ENCODE peak calls at places on chromosomes 16 and 17, in nine cellular contexts. One of them, this sample, is unnamed.

GRCh38 chr17:80992077-80992947 is 671 bp downstream of the CHMP6 start:
- DNase-seq in stimulated activated CD8-positive, alpha-beta memory T cell treated with anti-CD3 and anti-CD28 coated beads, Interleukin-2, amount 100 ng/mL, for 1 hour: no peak
- DNase-seq in neural progenitor cell: peak; percentile 57
- DNase-seq in NCI-H146: no peak
- DNase-seq in epithelial cell of esophagus: no peak
- DNase-seq in activated CD8-positive, alpha-beta memory T cell treated with anti-CD3 and anti-CD28 coated beads for 4 hours: no peak
- DNase-seq in CD4-positive, alpha-beta memory T cell: no peak
- DNase-seq in WTC11: peak; percentile 40
- DNase-seq in stimulated activated CD4-positive, alpha-beta T cell treated with anti-CD3 and anti-CD28 coated beads, Interleukin-1b, Interleukin-23, amount 100 ng/mL, for 1 hour: no peak
- DNase-seq in this sample: no peak

GRCh38 chr17:79808763-79809529 is 12.1 kb upstream of the CBX8 start:
- DNase-seq in stimulated activated CD8-positive, alpha-beta memory T cell treated with anti-CD3 and anti-CD28 coated beads, Interleukin-2, amount 100 ng/mL, for 1 hour: no peak
- DNase-seq in neural progenitor cell: peak; percentile 64
- DNase-seq in NCI-H146: peak; percentile 74
- DNase-seq in epithelial cell of esophagus: peak; percentile 84
- DNase-seq in activated CD8-positive, alpha-beta memory T cell treated with anti-CD3 and anti-CD28 coated beads for 4 hours: no peak
- DNase-seq in CD4-positive, alpha-beta memory T cell: no peak
- DNase-seq in WTC11: no peak
- DNase-seq in stimulated activated CD4-positive, alpha-beta T cell treated with anti-CD3 and anti-CD28 coated beads, Interleukin-1b, Interleukin-23, amount 100 ng/mL, for 1 hour: no peak
- DNase-seq in this sample: peak; percentile 81

GRCh38 chr16:84730406-84731106 is 30.8 kb downstream of the USP10 start:
- DNase-seq in stimulated activated CD8-positive, alpha-beta memory T cell treated with anti-CD3 and anti-CD28 coated beads, Interleukin-2, amount 100 ng/mL, for 1 hour: no peak
- DNase-seq in neural progenitor cell: no peak
- DNase-seq in NCI-H146: no peak
- DNase-seq in epithelial cell of esophagus: peak; percentile 92
- DNase-seq in activated CD8-positive, alpha-beta memory T cell treated with anti-CD3 and anti-CD28 coated beads for 4 hours: no peak
- DNase-seq in CD4-positive, alpha-beta memory T cell: peak; percentile 56
- DNase-seq in WTC11: no peak
- DNase-seq in stimulated activated CD4-positive, alpha-beta T cell treated with anti-CD3 and anti-CD28 coated beads, Interleukin-1b, Interleukin-23, amount 100 ng/mL, for 1 hour: no peak
- DNase-seq in this sample: no peak

GRCh38 chr17:77465358-77466041 is 324.7 kb downstream of the SEC14L1 start:
- DNase-seq in stimulated activated CD8-positive, alpha-beta memory T cell treated with anti-CD3 and anti-CD28 coated beads, Interleukin-2, amount 100 ng/mL, for 1 hour: peak; percentile 56
- DNase-seq in neural progenitor cell: peak; percentile 74
- DNase-seq in NCI-H146: peak; percentile 15
- DNase-seq in epithelial cell of esophagus: peak; percentile 66
- DNase-seq in activated CD8-positive, alpha-beta memory T cell treated with anti-CD3 and anti-CD28 coated beads for 4 hours: peak; percentile 67
- DNase-seq in CD4-positive, alpha-beta memory T cell: peak; percentile 94
- DNase-seq in WTC11: no peak
- DNase-seq in stimulated activated CD4-positive, alpha-beta T cell treated with anti-CD3 and anti-CD28 coated beads, Interleukin-1b, Interleukin-23, amount 100 ng/mL, for 1 hour: peak; percentile 57
- DNase-seq in this sample: no peak

GRCh38 chr16:73066927-73067670 is 19.2 kb upstream of the ZFHX3 start:
- DNase-seq in stimulated activated CD8-positive, alpha-beta memory T cell treated with anti-CD3 and anti-CD28 coated beads, Interleukin-2, amount 100 ng/mL, for 1 hour: no peak
- DNase-seq in neural progenitor cell: peak; percentile 44
- DNase-seq in NCI-H146: no peak
- DNase-seq in epithelial cell of esophagus: peak; percentile 40
- DNase-seq in activated CD8-positive, alpha-beta memory T cell treated with anti-CD3 and anti-CD28 coated beads for 4 hours: no peak
- DNase-seq in CD4-positive, alpha-beta memory T cell: no peak
- DNase-seq in WTC11: no peak
- DNase-seq in stimulated activated CD4-positive, alpha-beta T cell treated with anti-CD3 and anti-CD28 coated beads, Interleukin-1b, Interleukin-23, amount 100 ng/mL, for 1 hour: no peak
- DNase-seq in this sample: no peak

GRCh38 chr16:3101018-3101840 is 2.1 kb upstream of the ZSCAN10 start:
- DNase-seq in stimulated activated CD8-positive, alpha-beta memory T cell treated with anti-CD3 and anti-CD28 coated beads, Interleukin-2, amount 100 ng/mL, for 1 hour: no peak
- DNase-seq in neural progenitor cell: peak; percentile 79
- DNase-seq in NCI-H146: peak; percentile 40
- DNase-seq in epithelial cell of esophagus: peak; percentile 41
- DNase-seq in activated CD8-positive, alpha-beta memory T cell treated with anti-CD3 and anti-CD28 coated beads for 4 hours: no peak
- DNase-seq in CD4-positive, alpha-beta memory T cell: peak; percentile 68
- DNase-seq in WTC11: peak; percentile 61
- DNase-seq in stimulated activated CD4-positive, alpha-beta T cell treated with anti-CD3 and anti-CD28 coated beads, Interleukin-1b, Interleukin-23, amount 100 ng/mL, for 1 hour: no peak
- DNase-seq in this sample: peak; percentile 45

GRCh38 chr16:89273741-89274472 is 56.4 kb downstream of the ZNF778 start:
- DNase-seq in stimulated activated CD8-positive, alpha-beta memory T cell treated with anti-CD3 and anti-CD28 coated beads, Interleukin-2, amount 100 ng/mL, for 1 hour: no peak
- DNase-seq in neural progenitor cell: no peak
- DNase-seq in NCI-H146: no peak
- DNase-seq in epithelial cell of esophagus: no peak
- DNase-seq in activated CD8-positive, alpha-beta memory T cell treated with anti-CD3 and anti-CD28 coated beads for 4 hours: no peak
- DNase-seq in CD4-positive, alpha-beta memory T cell: no peak
- DNase-seq in WTC11: no peak
- DNase-seq in stimulated activated CD4-positive, alpha-beta T cell treated with anti-CD3 and anti-CD28 coated beads, Interleukin-1b, Interleukin-23, amount 100 ng/mL, for 1 hour: no peak
- DNase-seq in this sample: no peak

GRCh38 chr16:67883872-67884261 is 818 bp upstream of the NRN1L start:
- DNase-seq in stimulated activated CD8-positive, alpha-beta memory T cell treated with anti-CD3 and anti-CD28 coated beads, Interleukin-2, amount 100 ng/mL, for 1 hour: peak; percentile 63
- DNase-seq in neural progenitor cell: peak; percentile 78
- DNase-seq in NCI-H146: peak; percentile 8
- DNase-seq in epithelial cell of esophagus: peak; percentile 76
- DNase-seq in activated CD8-positive, alpha-beta memory T cell treated with anti-CD3 and anti-CD28 coated beads for 4 hours: peak; percentile 48
- DNase-seq in CD4-positive, alpha-beta memory T cell: peak; percentile 68
- DNase-seq in WTC11: peak; percentile 88
- DNase-seq in stimulated activated CD4-positive, alpha-beta T cell treated with anti-CD3 and anti-CD28 coated beads, Interleukin-1b, Interleukin-23, amount 100 ng/mL, for 1 hour: peak; percentile 48
- DNase-seq in this sample: peak; percentile 66

GRCh38 chr17:45640141-45640850 is 143.8 kb upstream of the CRHR1 start:
- DNase-seq in stimulated activated CD8-positive, alpha-beta memory T cell treated with anti-CD3 and anti-CD28 coated beads, Interleukin-2, amount 100 ng/mL, for 1 hour: peak; percentile 51
- DNase-seq in neural progenitor cell: peak; percentile 89
- DNase-seq in NCI-H146: no peak
- DNase-seq in epithelial cell of esophagus: peak; percentile 77
- DNase-seq in activated CD8-positive, alpha-beta memory T cell treated with anti-CD3 and anti-CD28 coated beads for 4 hours: peak; percentile 44
- DNase-seq in CD4-positive, alpha-beta memory T cell: peak; percentile 63
- DNase-seq in WTC11: peak; percentile 91
- DNase-seq in stimulated activated CD4-positive, alpha-beta T cell treated with anti-CD3 and anti-CD28 coated beads, Interleukin-1b, Interleukin-23, amount 100 ng/mL, for 1 hour: peak; percentile 32
- DNase-seq in this sample: peak; percentile 91

GRCh38 chr16:10992797-10993196 is 48.4 kb downstream of the CLEC16A start:
- DNase-seq in stimulated activated CD8-positive, alpha-beta memory T cell treated with anti-CD3 and anti-CD28 coated beads, Interleukin-2, amount 100 ng/mL, for 1 hour: no peak
- DNase-seq in neural progenitor cell: no peak
- DNase-seq in NCI-H146: no peak
- DNase-seq in epithelial cell of esophagus: peak; percentile 91
- DNase-seq in activated CD8-positive, alpha-beta memory T cell treated with anti-CD3 and anti-CD28 coated beads for 4 hours: no peak
- DNase-seq in CD4-positive, alpha-beta memory T cell: no peak
- DNase-seq in WTC11: no peak
- DNase-seq in stimulated activated CD4-positive, alpha-beta T cell treated with anti-CD3 and anti-CD28 coated beads, Interleukin-1b, Interleukin-23, amount 100 ng/mL, for 1 hour: no peak
- DNase-seq in this sample: no peak

GRCh38 chr16:65532218-65532617 is 410.4 kb upstream of the CDH11 start:
- DNase-seq in stimulated activated CD8-positive, alpha-beta memory T cell treated with anti-CD3 and anti-CD28 coated beads, Interleukin-2, amount 100 ng/mL, for 1 hour: no peak
- DNase-seq in neural progenitor cell: peak; percentile 16
- DNase-seq in NCI-H146: peak; percentile 1
- DNase-seq in epithelial cell of esophagus: no peak
- DNase-seq in activated CD8-positive, alpha-beta memory T cell treated with anti-CD3 and anti-CD28 coated beads for 4 hours: no peak
- DNase-seq in CD4-positive, alpha-beta memory T cell: no peak
- DNase-seq in WTC11: no peak
- DNase-seq in stimulated activated CD4-positive, alpha-beta T cell treated with anti-CD3 and anti-CD28 coated beads, Interleukin-1b, Interleukin-23, amount 100 ng/mL, for 1 hour: no peak
- DNase-seq in this sample: no peak

GRCh38 chr16:68506331-68507053 is 32.6 kb upstream of the ZFP90 start:
- DNase-seq in stimulated activated CD8-positive, alpha-beta memory T cell treated with anti-CD3 and anti-CD28 coated beads, Interleukin-2, amount 100 ng/mL, for 1 hour: no peak
- DNase-seq in neural progenitor cell: no peak
- DNase-seq in NCI-H146: no peak
- DNase-seq in epithelial cell of esophagus: no peak
- DNase-seq in activated CD8-positive, alpha-beta memory T cell treated with anti-CD3 and anti-CD28 coated beads for 4 hours: no peak
- DNase-seq in CD4-positive, alpha-beta memory T cell: no peak
- DNase-seq in WTC11: no peak
- DNase-seq in stimulated activated CD4-positive, alpha-beta T cell treated with anti-CD3 and anti-CD28 coated beads, Interleukin-1b, Interleukin-23, amount 100 ng/mL, for 1 hour: no peak
- DNase-seq in this sample: no peak

GRCh38 chr17:67245694-67246397 is 850 bp upstream of the HELZ start:
- DNase-seq in stimulated activated CD8-positive, alpha-beta memory T cell treated with anti-CD3 and anti-CD28 coated beads, Interleukin-2, amount 100 ng/mL, for 1 hour: no peak
- DNase-seq in neural progenitor cell: peak; percentile 94
- DNase-seq in NCI-H146: peak; percentile 38
- DNase-seq in epithelial cell of esophagus: peak; percentile 44
- DNase-seq in activated CD8-positive, alpha-beta memory T cell treated with anti-CD3 and anti-CD28 coated beads for 4 hours: no peak
- DNase-seq in CD4-positive, alpha-beta memory T cell: peak; percentile 68
- DNase-seq in WTC11: peak; percentile 86
- DNase-seq in stimulated activated CD4-positive, alpha-beta T cell treated with anti-CD3 and anti-CD28 coated beads, Interleukin-1b, Interleukin-23, amount 100 ng/mL, for 1 hour: no peak
- DNase-seq in this sample: peak; percentile 71

GRCh38 chr17:34892864-34893263 is 68.4 kb downstream of the CCT6B start:
- DNase-seq in stimulated activated CD8-positive, alpha-beta memory T cell treated with anti-CD3 and anti-CD28 coated beads, Interleukin-2, amount 100 ng/mL, for 1 hour: no peak
- DNase-seq in neural progenitor cell: peak; percentile 78
- DNase-seq in NCI-H146: no peak
- DNase-seq in epithelial cell of esophagus: no peak
- DNase-seq in activated CD8-positive, alpha-beta memory T cell treated with anti-CD3 and anti-CD28 coated beads for 4 hours: no peak
- DNase-seq in CD4-positive, alpha-beta memory T cell: no peak
- DNase-seq in WTC11: peak; percentile 71
- DNase-seq in stimulated activated CD4-positive, alpha-beta T cell treated with anti-CD3 and anti-CD28 coated beads, Interleukin-1b, Interleukin-23, amount 100 ng/mL, for 1 hour: no peak
- DNase-seq in this sample: peak; percentile 79

GRCh38 chr17:81200695-81201580 is 21.8 kb downstream of the CEP131 start:
- DNase-seq in stimulated activated CD8-positive, alpha-beta memory T cell treated with anti-CD3 and anti-CD28 coated beads, Interleukin-2, amount 100 ng/mL, for 1 hour: no peak
- DNase-seq in neural progenitor cell: peak; percentile 62
- DNase-seq in NCI-H146: peak; percentile 11
- DNase-seq in epithelial cell of esophagus: peak; percentile 74
- DNase-seq in activated CD8-positive, alpha-beta memory T cell treated with anti-CD3 and anti-CD28 coated beads for 4 hours: no peak
- DNase-seq in CD4-positive, alpha-beta memory T cell: peak; percentile 31
- DNase-seq in WTC11: no peak
- DNase-seq in stimulated activated CD4-positive, alpha-beta T cell treated with anti-CD3 and anti-CD28 coated beads, Interleukin-1b, Interleukin-23, amount 100 ng/mL, for 1 hour: no peak
- DNase-seq in this sample: peak; percentile 84

GRCh38 chr17:47218896-47219430 is 9.8 kb downstream of the MYL4 start:
- DNase-seq in stimulated activated CD8-positive, alpha-beta memory T cell treated with anti-CD3 and anti-CD28 coated beads, Interleukin-2, amount 100 ng/mL, for 1 hour: no peak
- DNase-seq in neural progenitor cell: no peak
- DNase-seq in NCI-H146: no peak
- DNase-seq in epithelial cell of esophagus: no peak
- DNase-seq in activated CD8-positive, alpha-beta memory T cell treated with anti-CD3 and anti-CD28 coated beads for 4 hours: no peak
- DNase-seq in CD4-positive, alpha-beta memory T cell: no peak
- DNase-seq in WTC11: no peak
- DNase-seq in stimulated activated CD4-positive, alpha-beta T cell treated with anti-CD3 and anti-CD28 coated beads, Interleukin-1b, Interleukin-23, amount 100 ng/mL, for 1 hour: no peak
- DNase-seq in this sample: no peak

GRCh38 chr16:28263305-28263704 is 29.0 kb upstream of the SBK1 start:
- DNase-seq in stimulated activated CD8-positive, alpha-beta memory T cell treated with anti-CD3 and anti-CD28 coated beads, Interleukin-2, amount 100 ng/mL, for 1 hour: no peak
- DNase-seq in neural progenitor cell: no peak
- DNase-seq in NCI-H146: no peak
- DNase-seq in epithelial cell of esophagus: no peak
- DNase-seq in activated CD8-positive, alpha-beta memory T cell treated with anti-CD3 and anti-CD28 coated beads for 4 hours: no peak
- DNase-seq in CD4-positive, alpha-beta memory T cell: no peak
- DNase-seq in WTC11: no peak
- DNase-seq in stimulated activated CD4-positive, alpha-beta T cell treated with anti-CD3 and anti-CD28 coated beads, Interleukin-1b, Interleukin-23, amount 100 ng/mL, for 1 hour: no peak
- DNase-seq in this sample: no peak

GRCh38 chr17:17118399-17118798 is 76.1 kb downstream of the MPRIP start:
- DNase-seq in stimulated activated CD8-positive, alpha-beta memory T cell treated with anti-CD3 and anti-CD28 coated beads, Interleukin-2, amount 100 ng/mL, for 1 hour: no peak
- DNase-seq in neural progenitor cell: no peak
- DNase-seq in NCI-H146: no peak
- DNase-seq in epithelial cell of esophagus: no peak
- DNase-seq in activated CD8-positive, alpha-beta memory T cell treated with anti-CD3 and anti-CD28 coated beads for 4 hours: no peak
- DNase-seq in CD4-positive, alpha-beta memory T cell: no peak
- DNase-seq in WTC11: no peak
- DNase-seq in stimulated activated CD4-positive, alpha-beta T cell treated with anti-CD3 and anti-CD28 coated beads, Interleukin-1b, Interleukin-23, amount 100 ng/mL, for 1 hour: no peak
- DNase-seq in this sample: no peak

GRCh38 chr17:64448665-64449512 is at the start of gene MILR1:
- DNase-seq in stimulated activated CD8-positive, alpha-beta memory T cell treated with anti-CD3 and anti-CD28 coated beads, Interleukin-2, amount 100 ng/mL, for 1 hour: no peak
- DNase-seq in neural progenitor cell: no peak
- DNase-seq in NCI-H146: no peak
- DNase-seq in epithelial cell of esophagus: peak; percentile 38
- DNase-seq in activated CD8-positive, alpha-beta memory T cell treated with anti-CD3 and anti-CD28 coated beads for 4 hours: no peak
- DNase-seq in CD4-positive, alpha-beta memory T cell: no peak
- DNase-seq in WTC11: no peak
- DNase-seq in stimulated activated CD4-positive, alpha-beta T cell treated with anti-CD3 and anti-CD28 coated beads, Interleukin-1b, Interleukin-23, amount 100 ng/mL, for 1 hour: no peak
- DNase-seq in this sample: no peak

GRCh38 chr17:47810200-47810821 is 11.3 kb downstream of the OSBPL7 start:
- DNase-seq in stimulated activated CD8-positive, alpha-beta memory T cell treated with anti-CD3 and anti-CD28 coated beads, Interleukin-2, amount 100 ng/mL, for 1 hour: no peak
- DNase-seq in neural progenitor cell: no peak
- DNase-seq in NCI-H146: no peak
- DNase-seq in epithelial cell of esophagus: peak; percentile 96
- DNase-seq in activated CD8-positive, alpha-beta memory T cell treated with anti-CD3 and anti-CD28 coated beads for 4 hours: peak; percentile 14
- DNase-seq in CD4-positive, alpha-beta memory T cell: peak; percentile 55
- DNase-seq in WTC11: peak; percentile 55
- DNase-seq in stimulated activated CD4-positive, alpha-beta T cell treated with anti-CD3 and anti-CD28 coated beads, Interleukin-1b, Interleukin-23, amount 100 ng/mL, for 1 hour: no peak
- DNase-seq in this sample: peak; percentile 97

GRCh38 chr17:16872351-16872751 is 99.6 kb downstream of the TNFRSF13B start:
- DNase-seq in stimulated activated CD8-positive, alpha-beta memory T cell treated with anti-CD3 and anti-CD28 coated beads, Interleukin-2, amount 100 ng/mL, for 1 hour: no peak
- DNase-seq in neural progenitor cell: no peak
- DNase-seq in NCI-H146: no peak
- DNase-seq in epithelial cell of esophagus: no peak
- DNase-seq in activated CD8-positive, alpha-beta memory T cell treated with anti-CD3 and anti-CD28 coated beads for 4 hours: no peak
- DNase-seq in CD4-positive, alpha-beta memory T cell: no peak
- DNase-seq in WTC11: no peak
- DNase-seq in stimulated activated CD4-positive, alpha-beta T cell treated with anti-CD3 and anti-CD28 coated beads, Interleukin-1b, Interleukin-23, amount 100 ng/mL, for 1 hour: no peak
- DNase-seq in this sample: no peak

GRCh38 chr16:19410435-19411153 is 7.1 kb upstream of the TMC5 start:
- DNase-seq in stimulated activated CD8-positive, alpha-beta memory T cell treated with anti-CD3 and anti-CD28 coated beads, Interleukin-2, amount 100 ng/mL, for 1 hour: no peak
- DNase-seq in neural progenitor cell: peak; percentile 82
- DNase-seq in NCI-H146: peak; percentile 86
- DNase-seq in epithelial cell of esophagus: no peak
- DNase-seq in activated CD8-positive, alpha-beta memory T cell treated with anti-CD3 and anti-CD28 coated beads for 4 hours: no peak
- DNase-seq in CD4-positive, alpha-beta memory T cell: no peak
- DNase-seq in WTC11: peak; percentile 80
- DNase-seq in stimulated activated CD4-positive, alpha-beta T cell treated with anti-CD3 and anti-CD28 coated beads, Interleukin-1b, Interleukin-23, amount 100 ng/mL, for 1 hour: no peak
- DNase-seq in this sample: no peak

GRCh38 chr16:81928975-81929374 is 82.3 kb downstream of the SDR42E1 start:
- DNase-seq in stimulated activated CD8-positive, alpha-beta memory T cell treated with anti-CD3 and anti-CD28 coated beads, Interleukin-2, amount 100 ng/mL, for 1 hour: no peak
- DNase-seq in neural progenitor cell: no peak
- DNase-seq in NCI-H146: no peak
- DNase-seq in epithelial cell of esophagus: peak; percentile 94
- DNase-seq in activated CD8-positive, alpha-beta memory T cell treated with anti-CD3 and anti-CD28 coated beads for 4 hours: no peak
- DNase-seq in CD4-positive, alpha-beta memory T cell: no peak
- DNase-seq in WTC11: no peak
- DNase-seq in stimulated activated CD4-positive, alpha-beta T cell treated with anti-CD3 and anti-CD28 coated beads, Interleukin-1b, Interleukin-23, amount 100 ng/mL, for 1 hour: no peak
- DNase-seq in this sample: no peak

GRCh38 chr17:33968350-33969044 is 286.6 kb upstream of the CCL2 start:
- DNase-seq in stimulated activated CD8-positive, alpha-beta memory T cell treated with anti-CD3 and anti-CD28 coated beads, Interleukin-2, amount 100 ng/mL, for 1 hour: no peak
- DNase-seq in neural progenitor cell: no peak
- DNase-seq in NCI-H146: no peak
- DNase-seq in epithelial cell of esophagus: no peak
- DNase-seq in activated CD8-positive, alpha-beta memory T cell treated with anti-CD3 and anti-CD28 coated beads for 4 hours: peak; percentile 5
- DNase-seq in CD4-positive, alpha-beta memory T cell: no peak
- DNase-seq in WTC11: no peak
- DNase-seq in stimulated activated CD4-positive, alpha-beta T cell treated with anti-CD3 and anti-CD28 coated beads, Interleukin-1b, Interleukin-23, amount 100 ng/mL, for 1 hour: no peak
- DNase-seq in this sample: peak; percentile 60

GRCh38 chr16:65118866-65119265 is 3.0 kb downstream of the CDH11 start:
- DNase-seq in stimulated activated CD8-positive, alpha-beta memory T cell treated with anti-CD3 and anti-CD28 coated beads, Interleukin-2, amount 100 ng/mL, for 1 hour: no peak
- DNase-seq in neural progenitor cell: no peak
- DNase-seq in NCI-H146: no peak
- DNase-seq in epithelial cell of esophagus: no peak
- DNase-seq in activated CD8-positive, alpha-beta memory T cell treated with anti-CD3 and anti-CD28 coated beads for 4 hours: no peak
- DNase-seq in CD4-positive, alpha-beta memory T cell: no peak
- DNase-seq in WTC11: no peak
- DNase-seq in stimulated activated CD4-positive, alpha-beta T cell treated with anti-CD3 and anti-CD28 coated beads, Interleukin-1b, Interleukin-23, amount 100 ng/mL, for 1 hour: no peak
- DNase-seq in this sample: no peak

GRCh38 chr17:16652847-16653366 is 743 bp downstream of the ZNF624 start:
- DNase-seq in stimulated activated CD8-positive, alpha-beta memory T cell treated with anti-CD3 and anti-CD28 coated beads, Interleukin-2, amount 100 ng/mL, for 1 hour: no peak
- DNase-seq in neural progenitor cell: no peak
- DNase-seq in NCI-H146: peak; percentile 5
- DNase-seq in epithelial cell of esophagus: peak; percentile 64
- DNase-seq in activated CD8-positive, alpha-beta memory T cell treated with anti-CD3 and anti-CD28 coated beads for 4 hours: no peak
- DNase-seq in CD4-positive, alpha-beta memory T cell: no peak
- DNase-seq in WTC11: no peak
- DNase-seq in stimulated activated CD4-positive, alpha-beta T cell treated with anti-CD3 and anti-CD28 coated beads, Interleukin-1b, Interleukin-23, amount 100 ng/mL, for 1 hour: no peak
- DNase-seq in this sample: no peak

GRCh38 chr16:28317040-28317880 is 24.9 kb downstream of the SBK1 start:
- DNase-seq in stimulated activated CD8-positive, alpha-beta memory T cell treated with anti-CD3 and anti-CD28 coated beads, Interleukin-2, amount 100 ng/mL, for 1 hour: peak; percentile 57
- DNase-seq in neural progenitor cell: peak; percentile 76
- DNase-seq in NCI-H146: peak; percentile 43
- DNase-seq in epithelial cell of esophagus: peak; percentile 62
- DNase-seq in activated CD8-positive, alpha-beta memory T cell treated with anti-CD3 and anti-CD28 coated beads for 4 hours: peak; percentile 55
- DNase-seq in CD4-positive, alpha-beta memory T cell: peak; percentile 71
- DNase-seq in WTC11: peak; percentile 84
- DNase-seq in stimulated activated CD4-positive, alpha-beta T cell treated with anti-CD3 and anti-CD28 coated beads, Interleukin-1b, Interleukin-23, amount 100 ng/mL, for 1 hour: peak; percentile 48
- DNase-seq in this sample: peak; percentile 68

GRCh38 chr17:80940171-80941123 is 51.2 kb upstream of the CHMP6 start:
- DNase-seq in stimulated activated CD8-positive, alpha-beta memory T cell treated with anti-CD3 and anti-CD28 coated beads, Interleukin-2, amount 100 ng/mL, for 1 hour: no peak
- DNase-seq in neural progenitor cell: no peak
- DNase-seq in NCI-H146: no peak
- DNase-seq in epithelial cell of esophagus: no peak
- DNase-seq in activated CD8-positive, alpha-beta memory T cell treated with anti-CD3 and anti-CD28 coated beads for 4 hours: no peak
- DNase-seq in CD4-positive, alpha-beta memory T cell: no peak
- DNase-seq in WTC11: peak; percentile 9
- DNase-seq in stimulated activated CD4-positive, alpha-beta T cell treated with anti-CD3 and anti-CD28 coated beads, Interleukin-1b, Interleukin-23, amount 100 ng/mL, for 1 hour: no peak
- DNase-seq in this sample: no peak

GRCh38 chr17:67993153-67993997 is 2.9 kb downstream of the C17orf58 start:
- DNase-seq in stimulated activated CD8-positive, alpha-beta memory T cell treated with anti-CD3 and anti-CD28 coated beads, Interleukin-2, amount 100 ng/mL, for 1 hour: peak; percentile 49
- DNase-seq in neural progenitor cell: peak; percentile 97
- DNase-seq in NCI-H146: peak; percentile 81
- DNase-seq in epithelial cell of esophagus: peak; percentile 85
- DNase-seq in activated CD8-positive, alpha-beta memory T cell treated with anti-CD3 and anti-CD28 coated beads for 4 hours: peak; percentile 33
- DNase-seq in CD4-positive, alpha-beta memory T cell: peak; percentile 73
- DNase-seq in WTC11: peak; percentile 76
- DNase-seq in stimulated activated CD4-positive, alpha-beta T cell treated with anti-CD3 and anti-CD28 coated beads, Interleukin-1b, Interleukin-23, amount 100 ng/mL, for 1 hour: peak; percentile 38
- DNase-seq in this sample: peak; percentile 88

GRCh38 chr16:12758031-12758669 is 45.5 kb downstream of the CPPED1 start:
- DNase-seq in stimulated activated CD8-positive, alpha-beta memory T cell treated with anti-CD3 and anti-CD28 coated beads, Interleukin-2, amount 100 ng/mL, for 1 hour: no peak
- DNase-seq in neural progenitor cell: peak; percentile 11
- DNase-seq in NCI-H146: peak; percentile 38
- DNase-seq in epithelial cell of esophagus: no peak
- DNase-seq in activated CD8-positive, alpha-beta memory T cell treated with anti-CD3 and anti-CD28 coated beads for 4 hours: no peak
- DNase-seq in CD4-positive, alpha-beta memory T cell: no peak
- DNase-seq in WTC11: no peak
- DNase-seq in stimulated activated CD4-positive, alpha-beta T cell treated with anti-CD3 and anti-CD28 coated beads, Interleukin-1b, Interleukin-23, amount 100 ng/mL, for 1 hour: no peak
- DNase-seq in this sample: peak; percentile 76

GRCh38 chr16:70653406-70653805 is 7.0 kb downstream of the IL34 start:
- DNase-seq in stimulated activated CD8-positive, alpha-beta memory T cell treated with anti-CD3 and anti-CD28 coated beads, Interleukin-2, amount 100 ng/mL, for 1 hour: no peak
- DNase-seq in neural progenitor cell: no peak
- DNase-seq in NCI-H146: no peak
- DNase-seq in epithelial cell of esophagus: no peak
- DNase-seq in activated CD8-positive, alpha-beta memory T cell treated with anti-CD3 and anti-CD28 coated beads for 4 hours: no peak
- DNase-seq in CD4-positive, alpha-beta memory T cell: no peak
- DNase-seq in WTC11: no peak
- DNase-seq in stimulated activated CD4-positive, alpha-beta T cell treated with anti-CD3 and anti-CD28 coated beads, Interleukin-1b, Interleukin-23, amount 100 ng/mL, for 1 hour: no peak
- DNase-seq in this sample: no peak